ENCODE peak calls at places on chromosomes 7 and 10, in four cellular contexts. G, X, W and S are unnamed samples.

GRCh38 chr10:58843760-58844159 is 331.1 kb downstream of the BICC1 start:
- DNase-seq in G (no peak), W (no peak), X (no peak), S (no peak)

GRCh38 chr10:86178401-86179142 is 188.0 kb downstream of the GRID1 start:
- DNase-seq in X (peak; percentile 24), G (peak; percentile 44), W (peak; percentile 30), S (peak; percentile 82)

GRCh38 chr7:136275794-136276193 is 298.6 kb upstream of the MTPN start:
- DNase-seq in W (no peak), X (no peak), G (no peak), S (no peak)

GRCh38 chr10:77328272-77328816 is 309.3 kb downstream of the KCNMA1 start:
- DNase-seq in G (peak; percentile 35), W (peak; percentile 41), X (peak; percentile 10), S (peak; percentile 62)

GRCh38 chr7:111409714-111410422 is 152.4 kb downstream of the IMMP2L start:
- DNase-seq in G (no peak), W (no peak), X (peak; percentile 0), S (no peak)

GRCh38 chr10:25083546-25084111 is 67.2 kb downstream of the THNSL1 start:
- DNase-seq in X (no peak), W (no peak), G (no peak), S (no peak)

GRCh38 chr10:571643-572042 is 117.8 kb downstream of the DIP2C start:
- DNase-seq in G (no peak), X (no peak), W (no peak), S (no peak)

GRCh38 chr10:72702868-72703581 is 11.1 kb downstream of the MCU start:
- DNase-seq in G (peak; percentile 31), W (no peak), X (no peak), S (no peak)

GRCh38 chr7:30452278-30452930 is 26.2 kb downstream of the NOD1 start:
- DNase-seq in W (no peak), X (no peak), G (no peak), S (no peak)

GRCh38 chr10:123796736-123797135 is 94.9 kb downstream of the CPXM2 start:
- DNase-seq in X (no peak), W (no peak), G (no peak), S (no peak)

GRCh38 chr7:5695037-5695708 is 86.3 kb downstream of the RNF216 start:
- DNase-seq in W (no peak), G (no peak), X (no peak), S (no peak)

GRCh38 chr10:36021096-36021495 is 379.0 kb upstream of the FZD8 start:
- DNase-seq in W (no peak), G (no peak), X (no peak), S (no peak)

GRCh38 chr10:13218878-13219277 is 15.3 kb downstream of the UCMA start:
- DNase-seq in W (no peak), G (no peak), X (no peak), S (no peak)

GRCh38 chr7:32762894-32763293 is 128.7 kb downstream of the KBTBD2 start:
- DNase-seq in W (no peak), X (no peak), G (no peak), S (peak; percentile 26)

GRCh38 chr10:86242761-86243160 is 123.8 kb downstream of the GRID1 start:
- DNase-seq in X (no peak), G (no peak), W (no peak), S (no peak)

GRCh38 chr10:110034596-110034995 is 26.8 kb downstream of the ADD3 start:
- DNase-seq in G (no peak), X (no peak), W (no peak), S (no peak)

GRCh38 chr7:143145-143751 is 49.1 kb upstream of the FAM20C start:
- DNase-seq in G (no peak), W (no peak), X (no peak), S (peak; percentile 9)

GRCh38 chr7:140996-141395 is 51.4 kb upstream of the FAM20C start:
- DNase-seq in G (no peak), X (no peak), W (no peak), S (no peak)

GRCh38 chr7:144454-144826 is 47.9 kb upstream of the FAM20C start:
- DNase-seq in G (no peak), X (no peak), W (no peak), S (no peak)

GRCh38 chr7:143811-144453 is 48.4 kb upstream of the FAM20C start:
- DNase-seq in G (no peak), W (no peak), X (no peak), S (no peak)

DNA sequence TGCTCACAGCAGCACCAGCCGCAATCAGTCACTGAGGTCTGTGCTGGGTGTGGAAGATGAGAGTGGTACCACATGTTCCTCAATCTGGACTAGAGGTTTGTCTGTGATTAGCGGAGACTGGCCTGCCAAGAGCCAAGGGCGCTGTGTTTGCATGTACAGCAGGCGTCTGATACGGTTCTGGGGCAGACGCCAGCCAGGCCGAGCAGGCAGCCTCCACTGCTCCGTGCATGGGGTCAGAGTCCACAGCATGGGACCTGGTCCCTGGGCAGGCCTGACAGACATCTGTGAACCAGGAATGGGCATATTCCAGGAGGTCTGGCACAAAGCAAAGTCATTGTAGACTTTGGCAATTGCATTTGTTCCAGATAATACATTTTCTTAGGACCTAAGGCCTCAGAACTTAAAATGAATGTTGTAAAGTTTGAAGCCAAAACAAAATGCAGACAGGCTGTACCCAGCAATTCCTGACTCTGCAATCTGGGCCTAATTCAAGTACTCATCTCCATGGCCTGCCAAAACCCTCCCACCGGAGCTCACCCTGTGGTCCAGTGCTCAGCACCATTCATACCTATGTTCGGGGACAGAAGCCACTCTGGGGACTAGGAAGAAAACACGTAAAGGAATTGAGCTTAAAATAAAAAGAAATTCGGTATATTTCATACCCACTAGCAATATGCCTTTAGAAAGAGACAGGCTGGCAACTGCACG is 50.0 kb upstream of the FAM20C start:
- DNase-seq in W (no peak), X (peak; percentile 69), G (no peak), S (no peak)
- TF ChIP-seq HMGXB4 in W (no peak), X (peak; percentile 32), G (no peak), S (no peak)

GRCh38 chr10:17847586-17848296 is 38.6 kb downstream of the MRC1 start:
- DNase-seq in X (no peak), W (peak; percentile 10), G (no peak), S (no peak)
- TF ChIP-seq CTCF in X (no peak), W (peak; percentile 39), G (peak; percentile 68), S (no peak)

DNA sequence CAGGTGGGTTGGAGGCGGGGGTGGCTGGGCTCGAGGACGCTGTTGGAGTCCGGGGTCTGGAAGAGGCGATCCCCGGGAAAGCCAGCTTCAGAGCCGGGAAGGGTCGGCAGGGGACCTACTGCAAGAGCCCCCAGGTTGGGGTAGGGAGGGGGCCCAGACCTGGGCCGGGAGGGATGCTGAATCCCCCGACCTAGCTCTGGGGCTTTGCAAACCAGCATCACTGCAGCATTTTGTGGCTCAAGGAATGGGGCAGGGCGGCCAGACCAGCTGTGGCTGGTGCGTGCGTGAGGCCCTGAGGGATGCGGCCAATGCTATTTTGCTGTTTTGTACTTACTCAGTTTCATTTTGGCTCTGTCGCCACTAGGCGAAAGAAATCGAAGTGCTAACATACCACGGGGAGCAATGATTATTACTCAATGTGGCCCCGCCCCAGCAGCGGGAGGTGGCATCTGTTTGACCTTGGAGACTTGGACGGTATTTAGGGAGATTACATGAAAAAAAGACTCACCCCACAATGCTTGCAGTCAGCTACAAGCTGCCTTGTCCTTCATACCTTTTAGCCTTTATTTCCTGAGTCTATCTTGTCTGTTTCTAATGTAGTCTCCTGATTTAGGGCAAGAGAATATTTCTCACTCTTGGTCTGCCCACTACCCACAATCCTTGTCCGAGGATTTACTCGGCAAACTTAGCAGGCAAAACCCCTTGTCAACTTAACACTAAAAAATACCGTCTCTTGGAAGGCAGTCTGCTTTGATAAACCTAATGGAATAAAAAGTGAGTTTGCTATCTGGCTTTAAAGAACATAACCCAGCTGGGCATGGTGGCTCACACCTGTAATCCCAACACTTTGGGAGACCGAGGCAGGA is 16.2 kb downstream of the HSPB1 start:
- DNase-seq in W (peak; percentile 89), G (peak; percentile 85), X (peak; percentile 84), S (peak; percentile 62)
- TF ChIP-seq HMGXB4 in W (no peak), G (no peak), X (peak; percentile 30), S (no peak)

GRCh38 chr7:128266529-128266890 is 25.4 kb downstream of the LEP start:
- DNase-seq in X (no peak), W (no peak), G (no peak), S (no peak)

GRCh38 chr7:128265156-128265905 is 24.3 kb downstream of the LEP start:
- DNase-seq in X (no peak), G (no peak), W (no peak), S (no peak)

GRCh38 chr7:128268233-128268632 is 27.2 kb downstream of the LEP start:
- DNase-seq in W (no peak), G (no peak), X (no peak), S (no peak)

GRCh38 chr7:128265906-128266300 is 24.8 kb downstream of the LEP start:
- DNase-seq in W (no peak), X (no peak), G (no peak), S (no peak)

GRCh38 chr7:128266891-128267839 is 26.1 kb downstream of the LEP start:
- DNase-seq in G (no peak), W (peak; percentile 30), X (peak; percentile 15), S (peak; percentile 59)
- TF ChIP-seq CTCF in G (no peak), W (peak; percentile 16), X (no peak), S (no peak)

GRCh38 chr7:1693991-1694524 is 24.0 kb downstream of the ELFN1 start:
- DNase-seq in G (peak; percentile 50), X (no peak), W (peak; percentile 36), S (peak; percentile 82)
- TF ChIP-seq HMGXB4 in G (no peak), X (no peak), W (no peak), S (no peak)

DNA sequence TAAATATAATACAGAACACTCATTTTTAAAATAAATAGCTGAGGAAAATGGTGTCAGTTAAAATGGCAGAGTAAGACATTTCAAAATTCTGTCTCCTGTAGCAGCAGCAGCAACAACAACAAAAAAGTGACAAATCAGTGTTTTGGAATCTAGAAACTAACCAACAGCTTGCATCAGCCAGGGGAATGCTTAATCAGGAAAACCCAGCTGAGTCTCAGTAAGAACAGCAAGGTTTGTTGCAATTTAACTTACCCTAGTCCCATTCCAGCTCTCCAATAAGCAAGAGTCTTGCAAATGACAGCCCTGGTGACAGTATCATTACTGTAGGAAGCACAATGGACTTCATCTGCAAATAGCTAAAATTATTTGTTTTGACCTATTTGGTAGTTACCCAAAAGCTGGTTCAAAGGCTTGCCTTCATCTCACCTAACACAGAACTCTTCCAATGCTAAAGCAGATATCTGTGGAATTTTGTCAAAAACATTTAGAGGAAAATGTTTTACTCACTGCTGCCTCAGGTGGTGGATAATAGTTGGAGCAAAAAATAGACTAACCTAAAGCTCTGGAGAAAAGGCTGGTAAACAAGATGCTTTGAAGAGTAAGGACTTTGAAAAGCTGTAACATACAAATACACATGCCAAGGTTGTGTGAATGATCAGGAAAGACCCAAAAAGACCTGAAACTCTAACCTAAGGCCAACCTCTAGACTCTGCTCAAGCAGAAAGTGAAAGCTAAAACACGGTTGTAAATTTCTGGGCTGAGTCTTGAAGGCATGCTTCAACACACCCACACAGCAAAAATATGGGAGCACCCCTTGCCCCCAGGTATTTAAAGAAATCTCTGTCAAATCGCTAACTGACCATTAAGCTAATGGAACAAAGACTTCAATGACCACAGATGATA is 9.9 kb upstream of the ARHGAP22 start:
- DNase-seq in G (no peak), X (no peak), W (no peak), S (no peak)
- TF ChIP-seq CTCF in G (peak; percentile 16), X (no peak), W (peak; percentile 25), S (no peak)